ENCODE peak calls at places on chromosomes 5 and 9, in five cellular contexts. One of them, this sample, is unnamed.

GRCh38 chr5:57956606-57957005 is 474.0 kb upstream of the ACTBL2 start:
- DNase-seq in aorta: no peak
- DNase-seq in GM23338: no peak
- DNase-seq in brain microvascular endothelial cell: no peak
- DNase-seq in GM23248: no peak
- DNase-seq in this sample: no peak

GRCh38 chr5:94900006-94900505 is 281.6 kb downstream of the SLF1 start:
- DNase-seq in aorta: no peak
- DNase-seq in GM23338: no peak
- DNase-seq in brain microvascular endothelial cell: no peak
- DNase-seq in GM23248: no peak
- DNase-seq in this sample: no peak

GRCh38 chr5:72067682-72068470 is 39.4 kb upstream of the MAP1B start:
- DNase-seq in aorta: no peak
- DNase-seq in GM23338: no peak
- DNase-seq in brain microvascular endothelial cell: peak
- DNase-seq in GM23248: peak
- DNase-seq in this sample: peak

GRCh38 chr9:15352301-15352700 is 45.3 kb upstream of the TTC39B start:
- DNase-seq in aorta: no peak
- DNase-seq in GM23338: no peak
- DNase-seq in brain microvascular endothelial cell: no peak
- DNase-seq in GM23248: no peak
- DNase-seq in this sample: no peak

GRCh38 chr5:10115669-10116068 is 134.0 kb downstream of the ATPSCKMT start:
- DNase-seq in aorta: no peak
- DNase-seq in GM23338: no peak
- DNase-seq in brain microvascular endothelial cell: no peak
- DNase-seq in GM23248: no peak
- DNase-seq in this sample: no peak

GRCh38 chr5:124920909-124921666 is 174.6 kb upstream of the ZNF608 start:
- DNase-seq in aorta: no peak
- DNase-seq in GM23338: no peak
- DNase-seq in brain microvascular endothelial cell: no peak
- DNase-seq in GM23248: no peak
- DNase-seq in this sample: no peak

GRCh38 chr5:173954671-173955605 is 34.0 kb upstream of the C5orf47 start:
- DNase-seq in aorta: no peak
- DNase-seq in GM23338: no peak
- DNase-seq in brain microvascular endothelial cell: peak
- DNase-seq in GM23248: peak
- DNase-seq in this sample: peak

GRCh38 chr9:2174911-2175310 is 159.8 kb downstream of the SMARCA2 start:
- DNase-seq in aorta: no peak
- DNase-seq in GM23338: no peak
- DNase-seq in brain microvascular endothelial cell: no peak
- DNase-seq in GM23248: no peak
- DNase-seq in this sample: no peak

GRCh38 chr5:129716235-129717030 is 31.5 kb upstream of the MINAR2 start:
- DNase-seq in aorta: no peak
- DNase-seq in GM23338: peak
- DNase-seq in brain microvascular endothelial cell: no peak
- DNase-seq in GM23248: no peak
- DNase-seq in this sample: peak
- H3K27ac ChIP-seq in aorta: no peak
- H3K27ac ChIP-seq in GM23338: no peak
- H3K27ac ChIP-seq in brain microvascular endothelial cell: no peak
- H3K27ac ChIP-seq in GM23248: no peak
- H3K27ac ChIP-seq in this sample: no peak

GRCh38 chr5:168443950-168444700 is 42.1 kb upstream of the RARS1 start:
- DNase-seq in aorta: no peak
- DNase-seq in GM23338: no peak
- DNase-seq in brain microvascular endothelial cell: peak
- DNase-seq in GM23248: peak
- DNase-seq in this sample: peak
- H3K27ac ChIP-seq in aorta: no peak
- H3K27ac ChIP-seq in GM23338: no peak
- H3K27ac ChIP-seq in brain microvascular endothelial cell: no peak
- H3K27ac ChIP-seq in GM23248: no peak
- H3K27ac ChIP-seq in this sample: no peak

DNA sequence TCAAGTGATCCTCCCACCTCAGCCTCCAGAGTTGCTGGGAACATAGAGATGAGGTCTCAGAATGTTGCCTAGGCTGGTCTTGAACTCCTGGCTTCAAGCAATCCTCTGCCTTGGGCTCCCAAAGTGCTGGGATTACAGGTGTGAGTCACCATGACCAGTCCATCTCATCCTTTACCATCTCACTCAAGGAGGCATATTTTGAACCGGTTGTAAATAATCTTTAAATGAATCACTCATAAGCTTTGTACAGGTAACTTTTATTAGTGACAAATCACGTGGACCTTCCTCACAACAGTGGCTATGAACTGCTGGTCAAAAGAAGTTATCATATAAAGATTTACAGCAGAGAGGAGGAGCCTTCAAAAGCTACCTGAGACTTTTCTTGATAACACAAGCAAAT is 70.7 kb downstream of the RFK start:
- DNase-seq in aorta: no peak
- DNase-seq in GM23338: no peak
- DNase-seq in brain microvascular endothelial cell: no peak
- DNase-seq in GM23248: no peak
- DNase-seq in this sample: no peak
- H3K27ac ChIP-seq in aorta: no peak
- H3K27ac ChIP-seq in GM23338: no peak
- H3K27ac ChIP-seq in brain microvascular endothelial cell: no peak
- H3K27ac ChIP-seq in GM23248: no peak
- H3K27ac ChIP-seq in this sample: no peak

GRCh38 chr9:129321511-129322021 is 143.5 kb upstream of the IER5L start:
- DNase-seq in aorta: peak
- DNase-seq in GM23338: no peak
- DNase-seq in brain microvascular endothelial cell: no peak
- DNase-seq in GM23248: no peak
- DNase-seq in this sample: no peak
- H3K27ac ChIP-seq in aorta: no peak
- H3K27ac ChIP-seq in GM23338: no peak
- H3K27ac ChIP-seq in brain microvascular endothelial cell: no peak
- H3K27ac ChIP-seq in GM23248: no peak
- H3K27ac ChIP-seq in this sample: no peak

GRCh38 chr5:107464403-107464802 is 206.3 kb downstream of the EFNA5 start:
- DNase-seq in aorta: no peak
- DNase-seq in GM23338: no peak
- DNase-seq in brain microvascular endothelial cell: no peak
- DNase-seq in GM23248: no peak
- DNase-seq in this sample: no peak
- H3K27ac ChIP-seq in aorta: no peak
- H3K27ac ChIP-seq in GM23338: peak
- H3K27ac ChIP-seq in brain microvascular endothelial cell: no peak
- H3K27ac ChIP-seq in GM23248: no peak
- H3K27ac ChIP-seq in this sample: no peak

GRCh38 chr5:167631191-167631590 is 660.3 kb upstream of the WWC1 start:
- DNase-seq in aorta: no peak
- DNase-seq in GM23338: no peak
- DNase-seq in brain microvascular endothelial cell: no peak
- DNase-seq in GM23248: no peak
- DNase-seq in this sample: no peak

GRCh38 chr5:167634432-167634831 is 657.0 kb upstream of the WWC1 start:
- DNase-seq in aorta: no peak
- DNase-seq in GM23338: no peak
- DNase-seq in brain microvascular endothelial cell: peak
- DNase-seq in GM23248: peak
- DNase-seq in this sample: peak

GRCh38 chr5:167633114-167633513 is 658.3 kb upstream of the WWC1 start:
- DNase-seq in aorta: no peak
- DNase-seq in GM23338: no peak
- DNase-seq in brain microvascular endothelial cell: no peak
- DNase-seq in GM23248: no peak
- DNase-seq in this sample: no peak

GRCh38 chr5:167629634-167630033 is 661.8 kb upstream of the WWC1 start:
- DNase-seq in aorta: no peak
- DNase-seq in GM23338: no peak
- DNase-seq in brain microvascular endothelial cell: no peak
- DNase-seq in GM23248: no peak
- DNase-seq in this sample: no peak

GRCh38 chr5:167633931-167634341 is 657.5 kb upstream of the WWC1 start:
- DNase-seq in aorta: no peak
- DNase-seq in GM23338: no peak
- DNase-seq in brain microvascular endothelial cell: peak
- DNase-seq in GM23248: peak
- DNase-seq in this sample: peak
- H3K27ac ChIP-seq in aorta: no peak
- H3K27ac ChIP-seq in GM23338: no peak
- H3K27ac ChIP-seq in brain microvascular endothelial cell: peak
- H3K27ac ChIP-seq in GM23248: peak
- H3K27ac ChIP-seq in this sample: peak

GRCh38 chr9:115597330-115597729 is 479.4 kb upstream of the TNC start:
- DNase-seq in aorta: no peak
- DNase-seq in GM23338: no peak
- DNase-seq in brain microvascular endothelial cell: no peak
- DNase-seq in GM23248: peak
- DNase-seq in this sample: no peak

GRCh38 chr9:115594551-115594950 is 476.6 kb upstream of the TNC start:
- DNase-seq in aorta: no peak
- DNase-seq in GM23338: no peak
- DNase-seq in brain microvascular endothelial cell: peak
- DNase-seq in GM23248: peak
- DNase-seq in this sample: no peak

GRCh38 chr9:115593587-115594091 is 475.7 kb upstream of the TNC start:
- DNase-seq in aorta: no peak
- DNase-seq in GM23338: peak
- DNase-seq in brain microvascular endothelial cell: peak
- DNase-seq in GM23248: peak
- DNase-seq in this sample: no peak

GRCh38 chr9:115596743-115597080 is 478.8 kb upstream of the TNC start:
- DNase-seq in aorta: no peak
- DNase-seq in GM23338: no peak
- DNase-seq in brain microvascular endothelial cell: no peak
- DNase-seq in GM23248: peak
- DNase-seq in this sample: peak

GRCh38 chr9:115595951-115596742 is 478.2 kb upstream of the TNC start:
- DNase-seq in aorta: no peak
- DNase-seq in GM23338: peak
- DNase-seq in brain microvascular endothelial cell: peak
- DNase-seq in GM23248: peak
- DNase-seq in this sample: peak
- H3K27ac ChIP-seq in aorta: no peak
- H3K27ac ChIP-seq in GM23338: no peak
- H3K27ac ChIP-seq in brain microvascular endothelial cell: peak
- H3K27ac ChIP-seq in GM23248: peak
- H3K27ac ChIP-seq in this sample: peak

GRCh38 chr5:92991681-92992472 is 589.1 kb downstream of the NR2F1-AS1 start:
- DNase-seq in aorta: no peak
- DNase-seq in GM23338: no peak
- DNase-seq in brain microvascular endothelial cell: peak
- DNase-seq in GM23248: peak
- DNase-seq in this sample: peak
- H3K27ac ChIP-seq in aorta: no peak
- H3K27ac ChIP-seq in GM23338: no peak
- H3K27ac ChIP-seq in brain microvascular endothelial cell: no peak
- H3K27ac ChIP-seq in GM23248: no peak
- H3K27ac ChIP-seq in this sample: no peak

GRCh38 chr5:42988568-42988967 is 51.6 kb downstream of the ANXA2R start:
- DNase-seq in aorta: no peak
- DNase-seq in GM23338: no peak
- DNase-seq in brain microvascular endothelial cell: no peak
- DNase-seq in GM23248: no peak
- DNase-seq in this sample: no peak

GRCh38 chr5:42990892-42991291 is 49.2 kb downstream of the ANXA2R start:
- DNase-seq in aorta: no peak
- DNase-seq in GM23338: no peak
- DNase-seq in brain microvascular endothelial cell: no peak
- DNase-seq in GM23248: no peak
- DNase-seq in this sample: no peak

GRCh38 chr5:42992035-42992570 is 48.0 kb downstream of the ANXA2R start:
- DNase-seq in aorta: peak
- DNase-seq in GM23338: peak
- DNase-seq in brain microvascular endothelial cell: peak
- DNase-seq in GM23248: peak
- DNase-seq in this sample: peak

GRCh38 chr5:42991477-42992034 is 48.6 kb downstream of the ANXA2R start:
- DNase-seq in aorta: no peak
- DNase-seq in GM23338: peak
- DNase-seq in brain microvascular endothelial cell: no peak
- DNase-seq in GM23248: no peak
- DNase-seq in this sample: peak

DNA sequence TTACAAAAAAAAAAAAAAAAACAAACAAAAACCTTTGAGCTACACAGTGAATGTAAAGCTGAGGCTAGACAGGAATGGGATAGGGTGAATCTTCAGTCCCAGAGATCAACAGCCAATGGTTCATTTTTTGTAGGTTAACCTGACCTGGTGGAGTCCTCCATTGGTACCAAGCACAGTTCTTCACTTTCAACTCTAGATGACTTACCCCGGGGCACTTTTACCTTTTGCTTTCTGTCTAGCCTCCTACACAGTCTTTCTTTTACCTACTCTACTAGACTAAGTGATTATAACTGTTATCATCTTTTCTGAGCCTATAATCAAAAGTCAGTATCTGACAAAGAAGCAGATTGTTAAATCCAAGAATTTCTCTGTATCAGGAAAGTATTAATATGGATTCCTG is 50.9 kb downstream of the ANXA2R start:
- DNase-seq in aorta: no peak
- DNase-seq in GM23338: no peak
- DNase-seq in brain microvascular endothelial cell: no peak
- DNase-seq in GM23248: no peak
- DNase-seq in this sample: no peak
- H3K27ac ChIP-seq in aorta: no peak
- H3K27ac ChIP-seq in GM23338: no peak
- H3K27ac ChIP-seq in brain microvascular endothelial cell: no peak
- H3K27ac ChIP-seq in GM23248: no peak
- H3K27ac ChIP-seq in this sample: no peak

DNA sequence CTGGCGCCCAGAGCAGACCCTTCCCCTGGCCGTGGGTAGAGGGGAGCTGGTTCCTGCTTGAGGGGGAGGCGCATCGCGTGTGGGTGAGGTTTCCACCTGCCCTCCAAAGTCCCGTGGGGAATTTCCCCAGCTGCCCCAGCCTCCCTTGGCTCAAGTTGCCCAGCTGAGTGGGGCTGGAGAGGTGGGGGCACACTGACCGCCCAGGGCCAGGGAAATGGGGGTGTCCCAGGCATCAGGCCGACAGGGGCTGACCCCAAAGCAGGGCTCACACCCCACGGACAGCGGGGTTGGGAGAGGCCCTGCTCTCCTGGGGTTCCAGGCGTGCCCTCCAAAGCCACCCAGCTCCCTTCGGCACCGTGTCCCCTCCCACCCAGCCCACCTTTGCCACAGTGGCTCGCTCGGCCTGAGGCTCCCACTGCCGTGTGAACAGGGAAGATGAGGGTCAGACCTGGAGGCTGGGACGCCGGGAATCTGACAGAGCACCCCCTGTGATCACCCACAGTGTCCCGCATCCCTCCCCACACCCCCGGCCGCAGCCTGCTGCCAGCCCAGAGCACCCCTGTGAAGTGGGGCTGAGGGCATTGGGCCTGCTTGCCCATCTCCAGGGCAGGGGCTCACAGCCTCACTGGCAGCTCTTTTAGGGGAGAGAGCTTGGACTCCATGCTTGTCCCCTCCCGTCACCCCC is 933 bp upstream of the EGFL7 start:
- DNase-seq in aorta: no peak
- DNase-seq in GM23338: no peak
- DNase-seq in brain microvascular endothelial cell: no peak
- DNase-seq in GM23248: no peak
- DNase-seq in this sample: no peak
- H3K27ac ChIP-seq in aorta: no peak
- H3K27ac ChIP-seq in GM23338: no peak
- H3K27ac ChIP-seq in brain microvascular endothelial cell: no peak
- H3K27ac ChIP-seq in GM23248: no peak
- H3K27ac ChIP-seq in this sample: no peak

This sample was measured in astrocyte.